ENCODE peak calls at places on chromosomes 16 and 17, in six cellular contexts. One of them, this sample, is unnamed. For H3K4me1, the result is how much of the 10 kb centered on the place peaks cover.

GRCh38 chr16:85567101-85567866 is 45.8 kb upstream of the GSE1 start:
- DNase-seq in A549: no peak
- DNase-seq in OCI-LY7: no peak
- DNase-seq in left ventricle myocardium inferior: no peak
- DNase-seq in kidney: no peak
- DNase-seq in breast epithelium: no peak
- DNase-seq in this sample: no peak

GRCh38 chr16:63568184-63568583 is 1531.9 kb upstream of the CDH8 start:
- DNase-seq in A549: no peak
- DNase-seq in OCI-LY7: no peak
- DNase-seq in left ventricle myocardium inferior: no peak
- DNase-seq in kidney: no peak
- DNase-seq in breast epithelium: no peak
- DNase-seq in this sample: no peak

GRCh38 chr16:70715113-70715711 is 29.4 kb upstream of the MTSS2 start:
- DNase-seq in A549: peak
- DNase-seq in OCI-LY7: no peak
- DNase-seq in left ventricle myocardium inferior: peak
- DNase-seq in kidney: peak
- DNase-seq in breast epithelium: peak
- DNase-seq in this sample: peak

GRCh38 chr17:50267074-50267841 is 7.0 kb upstream of the TMEM92 start:
- DNase-seq in A549: no peak
- DNase-seq in OCI-LY7: no peak
- DNase-seq in left ventricle myocardium inferior: no peak
- DNase-seq in kidney: peak
- DNase-seq in breast epithelium: no peak
- DNase-seq in this sample: no peak

GRCh38 chr16:3864562-3864961 is 16.0 kb downstream of the CREBBP start:
- DNase-seq in A549: no peak
- DNase-seq in OCI-LY7: no peak
- DNase-seq in left ventricle myocardium inferior: no peak
- DNase-seq in kidney: no peak
- DNase-seq in breast epithelium: no peak
- DNase-seq in this sample: no peak

GRCh38 chr17:74964246-74964761 is 8.3 kb downstream of the HID1 start:
- DNase-seq in A549: no peak
- DNase-seq in OCI-LY7: no peak
- DNase-seq in left ventricle myocardium inferior: no peak
- DNase-seq in kidney: no peak
- DNase-seq in breast epithelium: no peak
- DNase-seq in this sample: no peak

GRCh38 chr16:11670171-11671131 is 2.2 kb downstream of the SNN start:
- DNase-seq in A549: no peak
- DNase-seq in OCI-LY7: no peak
- DNase-seq in left ventricle myocardium inferior: no peak
- DNase-seq in kidney: peak
- DNase-seq in breast epithelium: peak
- DNase-seq in this sample: no peak

GRCh38 chr17:47741793-47742145 is 8.7 kb downstream of the TBX21 start:
- DNase-seq in A549: no peak
- DNase-seq in OCI-LY7: no peak
- DNase-seq in left ventricle myocardium inferior: no peak
- DNase-seq in kidney: no peak
- DNase-seq in breast epithelium: no peak
- DNase-seq in this sample: no peak

GRCh38 chr17:58368860-58369213 is 16.8 kb upstream of the SUPT4H1 start:
- DNase-seq in A549: no peak
- DNase-seq in OCI-LY7: peak
- DNase-seq in left ventricle myocardium inferior: no peak
- DNase-seq in kidney: no peak
- DNase-seq in breast epithelium: no peak
- DNase-seq in this sample: no peak

GRCh38 chr17:8629371-8630226 is 926 bp downstream of the MYH10 start:
- DNase-seq in A549: peak
- DNase-seq in OCI-LY7: peak
- DNase-seq in left ventricle myocardium inferior: peak
- DNase-seq in kidney: peak
- DNase-seq in breast epithelium: no peak
- DNase-seq in this sample: no peak

DNA sequence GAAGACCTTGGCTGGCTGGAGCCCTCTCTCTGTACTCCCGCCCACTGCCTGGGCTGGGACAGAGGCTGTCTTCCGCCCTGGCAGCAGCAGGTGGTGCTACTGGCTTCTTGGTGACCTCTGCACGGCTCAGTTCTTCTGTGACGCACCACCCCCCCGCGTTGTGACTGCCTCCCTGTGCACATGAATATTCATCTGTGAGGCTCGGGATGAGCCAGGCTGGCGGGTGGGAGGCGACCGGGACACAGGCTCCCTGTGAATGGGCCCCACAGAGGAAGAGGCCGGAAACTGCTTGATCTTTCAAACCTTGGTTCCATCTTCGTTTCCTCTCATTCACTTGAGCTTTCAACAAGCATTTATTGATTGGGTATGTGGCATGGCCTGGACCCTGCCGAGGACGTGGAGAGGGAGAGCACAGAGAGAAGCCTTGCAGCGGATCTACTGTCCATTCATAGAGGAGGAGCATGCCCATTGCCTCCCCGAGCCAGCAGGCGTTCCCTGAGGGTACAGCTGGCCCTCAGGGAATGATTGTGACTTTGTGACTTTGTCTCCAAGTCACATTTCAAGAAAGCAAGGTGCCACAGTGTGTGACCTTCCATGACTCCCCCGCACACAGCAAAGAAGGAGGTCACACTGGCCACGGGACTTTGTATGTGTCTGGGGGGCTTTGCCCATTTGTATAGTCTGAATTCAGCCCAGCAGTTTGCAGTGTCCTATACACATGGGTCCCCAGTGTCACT is 45.0 kb downstream of the B9D1 start:
- DNase-seq in A549: peak
- DNase-seq in OCI-LY7: peak
- DNase-seq in left ventricle myocardium inferior: peak
- DNase-seq in kidney: peak
- DNase-seq in breast epithelium: peak
- DNase-seq in this sample: peak
- TF ChIP-seq CTCF in A549: peak
- TF ChIP-seq CTCF in OCI-LY7: peak
- TF ChIP-seq CTCF in left ventricle myocardium inferior: peak
- TF ChIP-seq CTCF in kidney: peak
- TF ChIP-seq CTCF in breast epithelium: no peak
- TF ChIP-seq CTCF in this sample: no peak

GRCh38 chr16:17445421-17445820 is 25.3 kb downstream of the XYLT1 start:
- DNase-seq in A549: no peak
- DNase-seq in OCI-LY7: no peak
- DNase-seq in left ventricle myocardium inferior: no peak
- DNase-seq in kidney: no peak
- DNase-seq in breast epithelium: no peak
- DNase-seq in this sample: no peak
- H3K4me1 ChIP-seq in A549: under half
- H3K4me1 ChIP-seq in OCI-LY7: under half
- H3K4me1 ChIP-seq in left ventricle myocardium inferior: under half
- H3K4me1 ChIP-seq in kidney: under half
- H3K4me1 ChIP-seq in breast epithelium: under half
- H3K4me1 ChIP-seq in this sample: under half

GRCh38 chr17:77886387-77886728 is 72.1 kb upstream of the TNRC6C start:
- DNase-seq in A549: peak
- DNase-seq in OCI-LY7: peak
- DNase-seq in left ventricle myocardium inferior: peak
- DNase-seq in kidney: peak
- DNase-seq in breast epithelium: no peak
- DNase-seq in this sample: no peak
- TF ChIP-seq CTCF in A549: no peak
- TF ChIP-seq CTCF in OCI-LY7: no peak
- TF ChIP-seq CTCF in left ventricle myocardium inferior: no peak
- TF ChIP-seq CTCF in kidney: no peak
- TF ChIP-seq CTCF in breast epithelium: no peak
- TF ChIP-seq CTCF in this sample: no peak

DNA sequence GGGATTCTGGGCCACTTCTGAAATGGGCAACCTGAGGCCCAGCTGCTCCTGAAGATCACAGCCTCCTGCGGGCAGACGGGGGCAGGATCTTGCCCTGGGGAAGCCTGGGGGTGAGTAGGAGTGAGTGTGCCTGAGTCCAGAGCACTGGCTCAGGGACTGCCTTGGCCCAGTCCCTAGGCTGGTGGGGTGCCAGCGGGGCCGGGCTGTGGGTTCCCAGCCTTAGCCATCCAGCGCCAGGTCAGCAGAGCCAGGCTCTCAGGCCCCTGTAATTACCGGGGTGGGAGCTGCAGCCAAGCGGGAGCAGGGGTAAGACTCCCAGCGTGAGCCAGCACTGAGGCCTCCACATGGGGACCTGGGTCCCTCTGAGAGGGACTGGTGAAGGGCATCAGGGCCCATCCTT is 8.2 kb downstream of the SPNS2 start:
- DNase-seq in A549: no peak
- DNase-seq in OCI-LY7: no peak
- DNase-seq in left ventricle myocardium inferior: peak
- DNase-seq in kidney: no peak
- DNase-seq in breast epithelium: no peak
- DNase-seq in this sample: no peak
- H3K4me1 ChIP-seq in A549: under half
- H3K4me1 ChIP-seq in OCI-LY7: under half
- H3K4me1 ChIP-seq in left ventricle myocardium inferior: half or more
- H3K4me1 ChIP-seq in kidney: under half
- H3K4me1 ChIP-seq in breast epithelium: under half
- H3K4me1 ChIP-seq in this sample: under half

This sample was measured in gastrocnemius medialis.